ENCODE peak calls at places on chromosomes 6 and 20, in seven cellular contexts. L is HFF-Myc, B is ascending aorta, H is heart left ventricle, R is uterus, A is hepatocyte, D is mammary epithelial cell. V is an unnamed sample.

GRCh38 chr6:87174078-87174579 is 18.8 kb downstream of the ZNF292 start:
- DNase-seq in L (no peak), B (no peak), H (peak; percentile 49), R (no peak), A (no peak), D (peak; percentile 36), V (no peak)

GRCh38 chr20:56350842-56351241 is 7.9 kb upstream of the FAM210B start:
- DNase-seq in L (no peak), B (no peak), H (no peak), R (no peak), A (no peak), D (no peak), V (no peak)

GRCh38 chr6:155158044-155158843 is 105.6 kb upstream of the CLDN20 start:
- DNase-seq in L (no peak), B (no peak), H (no peak), R (no peak), A (no peak), D (peak; percentile 40), V (no peak)

GRCh38 chr6:127514396-127515227 is 4.5 kb downstream of the MTCL3 start:
- DNase-seq in L (no peak), B (no peak), H (peak; percentile 30), R (peak; percentile 17), A (peak; percentile 42), D (peak; percentile 29), V (no peak)

GRCh38 chr6:12884983-12885382 is 168.4 kb downstream of the PHACTR1 start:
- DNase-seq in L (no peak), B (no peak), H (no peak), R (no peak), A (no peak), D (no peak), V (no peak)

GRCh38 chr6:110357298-110357695 is 852 bp downstream of the METTL24 start:
- DNase-seq in L (no peak), B (no peak), H (no peak), R (peak; percentile 47), A (no peak), D (no peak), V (no peak)

GRCh38 chr20:10171864-10172751 is 46.5 kb upstream of the SNAP25 start:
- DNase-seq in L (peak; percentile 10), B (peak; percentile 15), H (peak; percentile 22), R (peak; percentile 27), A (peak; percentile 67), D (peak; percentile 9), V (no peak)

GRCh38 chr20:37397076-37397953 is 51.4 kb downstream of the SRC start:
- DNase-seq in L (no peak), B (no peak), H (no peak), R (no peak), A (no peak), D (peak; percentile 31), V (no peak)

GRCh38 chr6:88584581-88584980 is 378.8 kb downstream of the RNGTT start:
- DNase-seq in L (no peak), B (no peak), H (no peak), R (no peak), A (no peak), D (no peak), V (no peak)

GRCh38 chr6:1640476-1640875 is 30.8 kb downstream of the FOXC1 start:
- DNase-seq in L (no peak), B (no peak), H (no peak), R (no peak), A (no peak), D (no peak), V (no peak)

GRCh38 chr6:10541591-10541990 is 20.4 kb downstream of the GCNT2 start:
- DNase-seq in L (no peak), B (no peak), H (no peak), R (no peak), A (no peak), D (no peak), V (no peak)

GRCh38 chr20:31278178-31278577 is 20.7 kb downstream of the DEFB115 start:
- DNase-seq in L (no peak), B (no peak), H (no peak), R (no peak), A (no peak), D (no peak), V (no peak)

GRCh38 chr6:6505111-6505510 is 83.4 kb upstream of the LY86 start:
- DNase-seq in L (no peak), B (no peak), H (no peak), R (no peak), A (no peak), D (no peak), V (no peak)
- TF ChIP-seq CTCF in L (no peak), B (no peak), H (no peak), R (no peak), A (no peak), D (peak; percentile 15), V (no peak)

DNA sequence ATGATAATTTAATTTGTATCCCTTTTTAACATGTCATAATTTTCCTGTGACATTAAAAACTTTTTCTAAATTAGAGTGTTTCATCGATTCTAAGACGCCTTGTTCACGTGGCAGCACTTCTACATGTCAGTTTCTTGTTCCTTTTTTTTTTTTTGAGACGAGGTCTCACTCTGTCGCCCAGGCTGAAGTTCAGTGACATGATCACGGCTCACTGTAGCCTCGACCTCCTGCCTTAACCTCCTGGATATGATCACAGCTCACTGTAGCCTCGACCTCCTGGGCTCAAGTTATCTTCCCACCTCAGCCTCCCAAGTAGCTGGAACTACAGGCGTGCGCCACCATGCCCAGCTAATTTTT is 27.6 kb upstream of the ADRM1 start:
- DNase-seq in L (no peak), B (no peak), H (no peak), R (no peak), A (no peak), D (no peak), V (no peak)
- H3K4me3 ChIP-seq in L (no peak overlapping the region), B (no peak overlapping the region), H (no peak overlapping the region), R (no peak overlapping the region), A (no peak overlapping the region), D (no peak overlapping the region), V (no peak overlapping the region)

GRCh38 chr20:63955846-63956663 is at the start of gene UCKL1:
- DNase-seq in L (peak; percentile 51), B (peak; percentile 73), H (peak; percentile 96), R (peak; percentile 90), A (peak; percentile 96), D (peak; percentile 78), V (peak; percentile 50)

GRCh38 chr20:63956664-63957003 is 418 bp upstream of the UCKL1 start:
- DNase-seq in L (no peak), B (no peak), H (no peak), R (no peak), A (no peak), D (no peak), V (no peak)

GRCh38 chr20:63958471-63958870 is 2.3 kb upstream of the UCKL1 start:
- DNase-seq in L (no peak), B (no peak), H (no peak), R (no peak), A (no peak), D (no peak), V (no peak)

GRCh38 chr20:63957690-63958441 is 1.6 kb upstream of the UCKL1 start:
- DNase-seq in L (no peak), B (no peak), H (peak; percentile 64), R (peak; percentile 57), A (peak; percentile 86), D (peak; percentile 55), V (no peak)

GRCh38 chr20:63957004-63957689 is 931 bp upstream of the UCKL1 start:
- DNase-seq in L (peak; percentile 39), B (no peak), H (peak; percentile 78), R (peak; percentile 73), A (peak; percentile 84), D (peak; percentile 72), V (no peak)
- TF ChIP-seq CTCF in L (no peak), B (peak; percentile 32), H (no peak), R (no peak), A (peak; percentile 7), D (no peak), V (no peak)

GRCh38 chr20:53827996-53828672 is 234.5 kb upstream of the ZNF217 start:
- DNase-seq in L (peak; percentile 98), B (no peak), H (no peak), R (no peak), A (peak; percentile 67), D (peak; percentile 91), V (peak; percentile 93)
- H3K4me3 ChIP-seq in L (peak overlapping the region; percentile 35), B (peak overlapping the region; percentile 49), H (no peak overlapping the region), R (no peak overlapping the region), A (no peak overlapping the region), D (peak overlapping the region; percentile 40), V (peak overlapping the region; percentile 20)

GRCh38 chr20:42483694-42484303 is 705.9 kb downstream of the PTPRT start:
- DNase-seq in L (no peak), B (no peak), H (peak; percentile 23), R (no peak), A (peak; percentile 22), D (no peak), V (no peak)
- TF ChIP-seq CTCF in L (peak; percentile 31), B (no peak), H (peak; percentile 23), R (no peak), A (peak; percentile 35), D (peak; percentile 2), V (no peak)